ENCODE peak calls at places on chromosomes 6 and 20, in seven cellular contexts. U, R, L, B, I, A and D are unnamed samples.

GRCh38 chr6:155455766-155456165 is at the start of gene NOX3:
- DNase-seq in B (no peak), A (no peak), U (no peak), R (no peak), I (no peak), L (no peak), D (no peak)

GRCh38 chr20:49570828-49571552 is 3.1 kb upstream of the PTGIS start:
- DNase-seq in U (no peak), I (no peak), L (no peak), B (no peak), A (no peak), R (no peak), D (no peak)

GRCh38 chr6:90610671-90611542 is 24.0 kb upstream of the MAP3K7 start:
- DNase-seq in U (peak), B (peak), L (no peak), I (peak), R (peak), A (no peak), D (peak)

GRCh38 chr6:2545351-2545750 is 205.4 kb downstream of the MYLK4 start:
- DNase-seq in L (no peak), A (no peak), U (no peak), R (no peak), I (no peak), B (no peak), D (no peak)

GRCh38 chr6:132730560-132730959 is 16.7 kb upstream of the VNN1 start:
- DNase-seq in B (peak), A (no peak), L (no peak), U (no peak), I (no peak), R (no peak), D (no peak)

GRCh38 chr6:129192458-129192989 is 309.6 kb downstream of the LAMA2 start:
- DNase-seq in U (no peak), A (no peak), B (no peak), I (no peak), L (no peak), R (no peak), D (no peak)

GRCh38 chr6:163876391-163876790 is 461.9 kb downstream of the QKI start:
- DNase-seq in A (no peak), I (no peak), L (no peak), U (no peak), R (no peak), B (no peak), D (no peak)

GRCh38 chr20:15930324-15931305 is 642.6 kb downstream of the KIF16B start:
- DNase-seq in U (no peak), R (no peak), I (no peak), L (no peak), A (no peak), B (peak), D (no peak)

GRCh38 chr6:106287215-106287614 is 38.3 kb downstream of the ATG5 start:
- DNase-seq in R (no peak), L (no peak), B (no peak), A (no peak), U (no peak), I (no peak), D (no peak)

GRCh38 chr20:51800769-51801219 is 1.5 kb downstream of the SALL4 start:
- DNase-seq in R (no peak), A (no peak), B (peak), I (no peak), U (peak), L (no peak), D (no peak)

GRCh38 chr6:109736273-109737031 is 45.4 kb downstream of the FIG4 start:
- DNase-seq in L (no peak), B (no peak), I (no peak), A (no peak), R (no peak), U (no peak), D (no peak)

GRCh38 chr6:44234101-44235090 is 11.0 kb downstream of the SLC29A1 start:
- DNase-seq in B (peak), A (no peak), R (peak), L (no peak), I (peak), U (peak), D (peak)

GRCh38 chr20:37152284-37152683 is 26.8 kb upstream of the RPN2 start:
- DNase-seq in U (no peak), R (no peak), B (no peak), L (no peak), A (no peak), I (no peak), D (no peak)

GRCh38 chr20:47789081-47789998 is 4.1 kb upstream of the SULF2 start:
- DNase-seq in B (no peak), U (no peak), I (no peak), A (no peak), L (no peak), R (no peak), D (no peak)

GRCh38 chr6:40916816-40917215 is 122.2 kb downstream of the UNC5CL start:
- DNase-seq in U (no peak), B (no peak), I (no peak), A (no peak), R (no peak), L (no peak), D (no peak)

GRCh38 chr6:44779130-44779826 is 391.8 kb downstream of the CDC5L start:
- DNase-seq in A (no peak), I (no peak), B (no peak), R (no peak), U (no peak), L (no peak), D (peak)

GRCh38 chr6:54801244-54801643 is 45.3 kb upstream of the FAM83B start:
- DNase-seq in I (no peak), A (no peak), L (no peak), U (no peak), B (no peak), R (no peak), D (no peak)

GRCh38 chr6:157274471-157275226 is 48.7 kb downstream of the TMEM242 start:
- DNase-seq in I (peak), R (peak), B (peak), U (peak), A (peak), L (peak), D (peak)

GRCh38 chr20:22522701-22523100 is 61.7 kb downstream of the FOXA2 start:
- DNase-seq in I (no peak), R (no peak), U (no peak), L (no peak), A (no peak), B (no peak), D (no peak)

GRCh38 chr20:1371830-1372539 is 20.9 kb downstream of the FKBP1A start:
- DNase-seq in R (no peak), L (no peak), U (no peak), I (no peak), B (no peak), A (no peak), D (no peak)

GRCh38 chr6:14175031-14175430 is 57.5 kb downstream of the CD83 start:
- DNase-seq in U (no peak), B (no peak), I (no peak), L (no peak), R (no peak), A (no peak), D (no peak)

GRCh38 chr6:73752943-73753342 is 56.9 kb downstream of the CD109 start:
- DNase-seq in B (no peak), I (no peak), R (no peak), A (no peak), L (no peak), U (no peak), D (no peak)

GRCh38 chr6:32965901-32966300 is 2.5 kb upstream of the BRD2 start:
- DNase-seq in R (no peak), A (no peak), B (no peak), U (no peak), I (no peak), L (no peak), D (no peak)

GRCh38 chr6:159043236-159043635 is 1.6 kb downstream of the TAGAP start:
- DNase-seq in A (no peak), B (no peak), U (no peak), R (no peak), I (no peak), L (no peak), D (no peak)

GRCh38 chr6:166774770-166775169 is 147.7 kb upstream of the RPS6KA2 start:
- DNase-seq in L (no peak), U (no peak), B (no peak), A (no peak), I (peak), R (no peak), D (no peak)

GRCh38 chr6:29627762-29628418 is 5.1 kb downstream of the GABBR1 start:
- DNase-seq in I (peak), R (peak), B (peak), A (peak), L (no peak), U (peak), D (peak)

GRCh38 chr6:97774973-97775372 is 492.0 kb upstream of the MMS22L start:
- DNase-seq in R (no peak), B (peak), L (no peak), A (no peak), I (no peak), U (no peak), D (no peak)

GRCh38 chr6:167996424-167997199 is 859 bp upstream of the KIF25 start:
- DNase-seq in L (no peak), R (no peak), B (no peak), U (no peak), I (no peak), A (no peak), D (no peak)

GRCh38 chr20:61263084-61263695 is 11.1 kb downstream of the CDH4 start:
- DNase-seq in I (no peak), B (peak), U (peak), R (no peak), L (no peak), A (no peak), D (no peak)

GRCh38 chr6:149657441-149657840 is 8.9 kb upstream of the KATNA1 start:
- DNase-seq in B (no peak), I (no peak), U (no peak), L (no peak), R (no peak), A (no peak), D (no peak)

GRCh38 chr6:11366183-11366933 is 133.9 kb upstream of the NEDD9 start:
- DNase-seq in A (peak), L (no peak), R (no peak), B (no peak), U (no peak), I (no peak), D (no peak)

GRCh38 chr6:169046483-169047192 is 207.0 kb downstream of the THBS2 start:
- DNase-seq in L (no peak), R (no peak), B (peak), U (no peak), A (no peak), I (no peak), D (no peak)

GRCh38 chr20:47506335-47506734 is 4.6 kb downstream of the NCOA3 start:
- DNase-seq in A (no peak), U (no peak), R (no peak), L (no peak), I (no peak), B (no peak), D (no peak)